ENCODE peak calls at places on chromosome 10, in eight cellular contexts. L is activated naive CD8-positive, alpha-beta T cell treated with anti-CD3 and anti-CD28 coated beads for 36 hours; D is COR-L47; E is RPMI8226; Y is coronary artery; F is aorta; O is GM23338; V is iPS-NIHi11. U is an unnamed sample.

GRCh38 chr10:11936389-11937152 is 106.0 kb downstream of the UPF2 start:
- DNase-seq in Y (no peak), V (peak; percentile 63), F (no peak), O (peak; percentile 87), E (no peak), L (no peak), D (no peak), U (no peak)

GRCh38 chr10:3622845-3623621 is 162.0 kb downstream of the KLF6 start:
- DNase-seq in V (no peak), D (no peak), E (no peak), L (peak; percentile 24), Y (no peak), O (no peak), F (no peak), U (no peak)

GRCh38 chr10:127300868-127301321 is 104.5 kb upstream of the INSYN2A start:
- DNase-seq in O (no peak), E (no peak), Y (peak; percentile 22), D (no peak), L (no peak), F (no peak), V (no peak), U (no peak)

GRCh38 chr10:34808789-34809745 is 6.0 kb downstream of the PARD3 start:
- DNase-seq in D (peak; percentile 11), F (no peak), L (no peak), E (peak; percentile 13), O (peak; percentile 76), Y (no peak), V (no peak), U (peak; percentile 42)

GRCh38 chr10:18179901-18180300 is 39.7 kb downstream of the CACNB2 start:
- DNase-seq in E (no peak), D (no peak), L (no peak), V (no peak), Y (no peak), O (no peak), F (no peak), U (no peak)

GRCh38 chr10:16777473-16778370 is 39.5 kb downstream of the RSU1 start:
- DNase-seq in E (peak; percentile 56), D (peak; percentile 13), F (no peak), L (no peak), Y (no peak), O (peak; percentile 85), V (peak; percentile 79), U (peak; percentile 61)

GRCh38 chr10:69721690-69722310 is 79.9 kb upstream of the COL13A1 start:
- DNase-seq in D (no peak), F (peak; percentile 87), Y (peak; percentile 59), L (no peak), O (peak; percentile 55), E (peak; percentile 27), V (peak; percentile 51), U (no peak)

GRCh38 chr10:8315619-8316021 is 261.1 kb downstream of the GATA3 start:
- DNase-seq in D (no peak), E (no peak), V (no peak), F (no peak), L (no peak), O (no peak), Y (no peak), U (no peak)

GRCh38 chr10:28663576-28664368 is 13.5 kb upstream of the BAMBI start:
- DNase-seq in L (peak; percentile 61), V (peak; percentile 79), D (peak; percentile 63), Y (peak; percentile 86), F (peak; percentile 88), E (peak; percentile 82), O (peak; percentile 91), U (peak; percentile 74)

GRCh38 chr10:125448596-125448995 is 234.4 kb downstream of the TEX36 start:
- DNase-seq in O (peak; percentile 87), F (no peak), Y (no peak), V (peak; percentile 80), D (peak; percentile 4), E (peak; percentile 33), L (no peak), U (no peak)

GRCh38 chr10:16910795-16911164 is 93.6 kb upstream of the RSU1 start:
- DNase-seq in L (no peak), V (no peak), Y (no peak), E (no peak), D (no peak), F (no peak), O (no peak), U (no peak)

GRCh38 chr10:52488606-52489485 is 174.8 kb downstream of the DKK1 start:
- DNase-seq in F (no peak), Y (no peak), V (peak; percentile 25), L (no peak), E (peak; percentile 42), O (peak; percentile 63), D (no peak), U (no peak)

GRCh38 chr10:48469516-48470020 is 135.3 kb downstream of the ARHGAP22 start:
- DNase-seq in V (peak; percentile 1), Y (peak; percentile 52), O (no peak), E (no peak), F (no peak), L (no peak), D (no peak), U (no peak)

GRCh38 chr10:78448994-78449418 is 415.3 kb downstream of the RPS24 start:
- DNase-seq in E (no peak), D (no peak), V (no peak), O (no peak), F (no peak), L (no peak), Y (no peak), U (no peak)

GRCh38 chr10:124173298-124173900 is 80.0 kb upstream of the CHST15 start:
- DNase-seq in E (no peak), D (no peak), V (no peak), Y (peak; percentile 59), F (no peak), L (no peak), O (no peak), U (no peak)

GRCh38 chr10:1923586-1923985 is 186.3 kb upstream of the ADARB2 start:
- DNase-seq in O (peak; percentile 4), F (no peak), E (no peak), Y (no peak), V (no peak), D (no peak), L (no peak), U (no peak)

GRCh38 chr10:5496261-5497250 is 2.8 kb downstream of the CALML5 start:
- DNase-seq in V (no peak), D (no peak), E (no peak), F (no peak), Y (peak; percentile 50), L (no peak), O (no peak), U (no peak)

GRCh38 chr10:49119746-49120145 is 4.4 kb upstream of the VSTM4 start:
- DNase-seq in Y (no peak), V (no peak), D (no peak), E (no peak), L (no peak), F (no peak), O (no peak), U (no peak)

GRCh38 chr10:114770009-114770408 is 51.6 kb upstream of the FHIP2A start:
- DNase-seq in D (no peak), Y (no peak), L (no peak), E (no peak), F (no peak), V (no peak), O (no peak), U (no peak)

GRCh38 chr10:89332718-89333281 is 5.0 kb downstream of the IFIT3 start:
- DNase-seq in L (no peak), F (no peak), E (peak; percentile 43), O (no peak), V (no peak), D (no peak), Y (no peak), U (no peak)

GRCh38 chr10:116615199-116615776 is 5.5 kb upstream of the PNLIPRP2 start:
- DNase-seq in V (no peak), O (no peak), F (no peak), E (no peak), L (no peak), D (no peak), Y (no peak), U (no peak)

GRCh38 chr10:95841711-95842498 is 65.9 kb upstream of the CC2D2B start:
- DNase-seq in V (peak; percentile 52), F (no peak), D (peak; percentile 24), O (peak; percentile 77), Y (no peak), E (peak; percentile 63), L (peak; percentile 8), U (peak; percentile 49)

GRCh38 chr10:58180633-58181032 is 87.1 kb downstream of the IPMK start:
- DNase-seq in E (no peak), V (no peak), O (no peak), F (no peak), Y (no peak), D (no peak), L (no peak), U (no peak)

GRCh38 chr10:78211476-78212110 is 177.9 kb downstream of the RPS24 start:
- DNase-seq in E (peak; percentile 7), Y (no peak), F (peak; percentile 65), O (peak; percentile 35), D (no peak), V (peak; percentile 43), L (no peak), U (no peak)

GRCh38 chr10:123808873-123809272 is 82.7 kb downstream of the CPXM2 start:
- DNase-seq in Y (no peak), E (no peak), V (no peak), D (no peak), F (no peak), L (no peak), O (no peak), U (no peak)

GRCh38 chr10:131960631-131961046 is 21.1 kb downstream of the BNIP3 start:
- DNase-seq in L (no peak), Y (no peak), F (no peak), V (no peak), O (peak; percentile 24), E (no peak), D (no peak), U (no peak)

GRCh38 chr10:47025540-47026300 is 114.5 kb downstream of the PTPN20 start:
- DNase-seq in F (peak; percentile 72), Y (peak; percentile 74), L (no peak), D (no peak), E (no peak), V (no peak), O (no peak), U (peak; percentile 61)

GRCh38 chr10:50224330-50224952 is 26.9 kb downstream of the ASAH2 start:
- DNase-seq in O (peak; percentile 78), L (peak; percentile 34), E (peak; percentile 49), V (peak; percentile 50), D (no peak), Y (no peak), F (no peak), U (peak; percentile 27)

GRCh38 chr10:13414855-13415254 is 66.8 kb upstream of the SEPHS1 start:
- DNase-seq in L (no peak), F (no peak), D (no peak), V (peak; percentile 72), Y (no peak), E (peak; percentile 18), O (peak; percentile 77), U (no peak)

GRCh38 chr10:122154733-122155366 is 116.2 kb upstream of the BTBD16 start:
- DNase-seq in F (peak; percentile 82), E (peak; percentile 21), V (peak; percentile 65), L (no peak), Y (no peak), D (no peak), O (peak; percentile 64), U (peak; percentile 68)

GRCh38 chr10:21423850-21424249 is 101.6 kb downstream of the SKIDA1 start:
- DNase-seq in V (no peak), L (no peak), O (no peak), F (no peak), D (no peak), E (no peak), Y (no peak), U (no peak)

GRCh38 chr10:111139567-111139966 is 62.7 kb downstream of the ADRA2A start:
- DNase-seq in O (no peak), Y (no peak), E (no peak), F (no peak), D (no peak), L (no peak), V (no peak), U (no peak)